ENCODE peak calls at places on chromosomes 1 and 21, in five cellular contexts. X is IMR-90, V is neuronal stem cell, Z is H1, R is mesenchymal stem cell. C is an unnamed sample.

GRCh38 chr1:81323862-81324261 is 476.9 kb upstream of the ADGRL2 start:
- DNase-seq in X (no peak), V (no peak), R (no peak), Z (no peak), C (no peak)

GRCh38 chr1:234999513-234999940 is 129.1 kb downstream of the TOMM20 start:
- DNase-seq in X (no peak), V (no peak), R (no peak), Z (no peak), C (no peak)

GRCh38 chr1:75492011-75492410 is 118.9 kb downstream of the SLC44A5 start:
- DNase-seq in Z (no peak), V (no peak), X (no peak), R (no peak), C (no peak)

GRCh38 chr21:42261832-42262200 is 42.9 kb downstream of the ABCG1 start:
- DNase-seq in X (no peak), Z (no peak), V (no peak), R (no peak), C (no peak)

GRCh38 chr1:40857737-40858136 is 4.4 kb downstream of the CITED4 start:
- DNase-seq in Z (no peak), R (no peak), X (no peak), V (no peak), C (no peak)

GRCh38 chr1:29671957-29672356 is 435.6 kb downstream of the PTPRU start:
- DNase-seq in V (no peak), X (no peak), R (no peak), Z (no peak), C (peak; percentile 12)

GRCh38 chr1:207838156-207839082 is 72.5 kb downstream of the CD34 start:
- DNase-seq in V (no peak), Z (no peak), X (no peak), R (no peak), C (no peak)

GRCh38 chr1:77718181-77718580 is 35.7 kb upstream of the ZZZ3 start:
- DNase-seq in V (no peak), R (no peak), X (no peak), Z (no peak), C (no peak)

GRCh38 chr21:46410516-46410915 is 48.2 kb upstream of the DIP2A start:
- DNase-seq in X (no peak), V (no peak), Z (no peak), R (no peak), C (no peak)

GRCh38 chr1:176811896-176812295 is 348.9 kb downstream of the PAPPA2 start:
- DNase-seq in R (no peak), Z (no peak), X (no peak), V (peak; percentile 15), C (no peak)
- H3K18ac ChIP-seq in R (no peak overlapping the region), Z (no peak overlapping the region), X (no peak overlapping the region), V (no peak overlapping the region), C (no peak overlapping the region)

DNA sequence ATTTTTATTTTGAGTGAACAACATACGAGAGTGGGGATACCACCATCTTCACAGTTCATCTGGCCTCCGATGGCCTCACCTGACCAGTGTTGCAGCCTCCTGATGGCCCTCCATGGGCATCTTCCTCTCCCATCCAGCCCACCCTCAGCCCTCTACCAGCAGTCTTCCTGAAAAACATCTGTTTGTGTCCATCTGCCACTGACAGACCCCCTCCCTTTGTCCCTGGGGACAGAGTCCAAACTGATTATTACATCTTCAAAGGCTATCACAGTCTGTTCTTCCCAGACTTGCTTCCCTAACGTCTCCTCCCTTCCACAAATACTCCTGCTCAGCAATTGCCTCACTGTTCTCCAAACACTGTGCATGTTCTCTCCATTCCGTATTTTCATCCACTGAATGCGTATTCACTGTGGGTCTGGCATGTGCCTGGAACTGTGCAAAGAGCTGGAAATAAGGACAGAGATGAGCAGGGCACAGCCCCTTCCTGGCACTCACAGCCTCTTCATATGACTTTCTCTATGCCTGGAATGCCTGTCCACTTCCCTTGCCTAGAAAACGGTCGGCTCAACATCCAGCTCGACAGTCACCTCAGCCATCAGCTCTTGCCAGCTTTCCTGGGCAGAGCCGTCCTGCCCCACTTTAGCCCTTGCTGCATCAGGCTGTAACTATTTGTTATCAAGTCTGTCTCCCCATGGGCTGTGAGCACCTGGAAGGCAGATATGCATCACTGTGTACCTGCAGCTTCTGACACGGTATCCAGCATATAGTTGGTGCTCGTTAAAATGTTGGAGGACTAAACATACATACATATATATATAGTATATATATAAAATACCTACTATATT is 8.3 kb upstream of the ATF3 start:
- DNase-seq in Z (no peak), V (no peak), R (no peak), X (no peak), C (no peak)
- H2BK15ac ChIP-seq in Z (no peak overlapping the region), V (no peak overlapping the region), R (no peak overlapping the region), X (no peak overlapping the region), C (no peak overlapping the region)

GRCh38 chr1:53660666-53661065 is 78.3 kb downstream of the GLIS1 start:
- DNase-seq in Z (no peak), R (no peak), V (no peak), X (no peak), C (no peak)

GRCh38 chr1:53663525-53664300 is 75.3 kb downstream of the GLIS1 start:
- DNase-seq in X (no peak), V (no peak), Z (no peak), R (no peak), C (no peak)

GRCh38 chr1:53662951-53663350 is 76.0 kb downstream of the GLIS1 start:
- DNase-seq in R (no peak), X (no peak), V (no peak), Z (no peak), C (no peak)

GRCh38 chr1:53659436-53659835 is 79.5 kb downstream of the GLIS1 start:
- DNase-seq in X (no peak), R (no peak), V (no peak), Z (no peak), C (no peak)

DNA sequence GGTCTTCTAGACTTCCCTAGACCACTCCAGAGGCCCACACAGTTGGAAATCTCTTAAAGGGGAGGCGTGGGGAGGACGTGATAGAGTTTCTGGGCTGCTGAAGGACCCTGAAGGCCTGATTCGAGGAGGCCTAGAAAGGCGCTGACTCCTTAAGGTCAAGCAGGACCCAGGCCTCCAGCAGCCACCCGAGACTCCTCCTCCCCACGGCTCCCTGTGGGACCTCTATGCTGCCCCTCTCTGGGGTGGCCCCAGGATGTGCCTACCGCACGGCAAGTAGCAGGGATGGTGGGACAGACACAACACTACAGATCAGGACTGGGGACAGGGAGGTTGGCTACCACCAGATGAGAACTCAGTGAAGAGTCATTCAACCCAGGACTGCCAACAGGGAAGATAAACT is 77.5 kb downstream of the GLIS1 start:
- DNase-seq in Z (no peak), R (no peak), X (no peak), V (no peak), C (no peak)
- H2AFZ ChIP-seq in Z (no peak overlapping the region), R (no peak overlapping the region), X (no peak overlapping the region), V (no peak overlapping the region), C (no peak overlapping the region)

GRCh38 chr1:3268281-3268680 is 186.2 kb upstream of the ARHGEF16 start:
- DNase-seq in Z (no peak), V (no peak), R (no peak), X (no peak), C (no peak)
- H3K18ac ChIP-seq in Z (no peak overlapping the region), V (no peak overlapping the region), R (no peak overlapping the region), X (no peak overlapping the region), C (no peak overlapping the region)

GRCh38 chr1:61142726-61143500 is 60.6 kb downstream of the NFIA start:
- DNase-seq in R (no peak), Z (no peak), X (no peak), V (no peak), C (no peak)

GRCh38 chr1:61140056-61140549 is 57.7 kb downstream of the NFIA start:
- DNase-seq in X (no peak), R (no peak), Z (no peak), V (no peak), C (no peak)

GRCh38 chr1:61140778-61141177 is 58.4 kb downstream of the NFIA start:
- DNase-seq in X (no peak), R (no peak), Z (no peak), V (no peak), C (no peak)

GRCh38 chr1:61139324-61140055 is 57.1 kb downstream of the NFIA start:
- DNase-seq in Z (no peak), V (no peak), X (peak; percentile 20), R (peak; percentile 61), C (no peak)

GRCh38 chr1:61141288-61142044 is 59.1 kb downstream of the NFIA start:
- DNase-seq in V (no peak), X (peak; percentile 35), R (peak; percentile 46), Z (no peak), C (no peak)
- H2BK15ac ChIP-seq in V (no peak overlapping the region), X (no peak overlapping the region), R (no peak overlapping the region), Z (no peak overlapping the region), C (no peak overlapping the region)

GRCh38 chr21:38733973-38734546 is 71.7 kb upstream of the ETS2 start:
- DNase-seq in Z (peak; percentile 100), R (peak; percentile 91), X (peak; percentile 80), V (peak; percentile 85), C (peak; percentile 84)
- H2AFZ ChIP-seq in Z (peak overlapping the region; percentile 88), R (no peak overlapping the region), X (peak overlapping the region; percentile 90), V (peak overlapping the region; percentile 86), C (no peak overlapping the region)

DNA sequence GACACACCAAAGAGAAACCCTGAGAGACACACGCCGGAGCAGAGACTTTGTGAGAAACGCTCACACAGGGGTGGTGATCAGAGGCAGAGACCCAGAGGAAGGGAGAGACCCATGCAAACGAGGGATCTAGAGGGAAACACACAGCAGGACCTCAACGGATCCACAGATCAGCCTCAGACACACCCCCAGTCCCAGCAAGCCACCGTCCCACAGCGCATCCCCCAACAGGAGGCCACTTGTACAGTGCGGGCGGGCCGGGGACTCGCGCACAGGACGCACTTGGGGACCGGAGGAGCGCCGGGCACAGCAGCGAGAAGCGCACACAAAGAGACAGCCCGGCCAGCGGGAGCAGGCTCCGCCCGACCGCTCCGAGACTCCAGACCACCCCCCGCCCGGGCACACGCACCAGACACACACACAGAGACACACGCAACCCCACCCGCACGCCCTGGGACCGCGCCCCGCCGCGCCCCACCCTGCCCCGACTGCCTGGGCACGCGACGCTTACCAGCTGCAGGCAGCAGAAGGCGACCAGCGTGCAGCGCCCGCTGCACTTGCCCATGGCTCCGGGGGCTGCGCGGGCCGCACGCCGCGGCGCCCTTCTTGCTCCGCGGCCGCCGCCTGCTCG is 587 bp downstream of the NKAIN1 start:
- DNase-seq in V (peak; percentile 47), R (peak; percentile 35), X (no peak), Z (peak; percentile 74), C (peak; percentile 74)
- H3K18ac ChIP-seq in V (peak overlapping the region; percentile 92), R (no peak overlapping the region), X (no peak overlapping the region), Z (peak overlapping the region; percentile 87), C (peak overlapping the region; percentile 77)

GRCh38 chr1:86914635-86914997 is at the start of gene HS2ST1:
- DNase-seq in V (no peak), Z (no peak), X (no peak), R (no peak), C (no peak)
- H2BK15ac ChIP-seq in V (no peak within 1 kb of the TSS), Z (peak within 1 kb of the TSS; percentile 100), X (peak within 1 kb of the TSS; percentile 97), R (peak within 1 kb of the TSS; percentile 99), C (peak within 1 kb of the TSS; percentile 100)

DNA sequence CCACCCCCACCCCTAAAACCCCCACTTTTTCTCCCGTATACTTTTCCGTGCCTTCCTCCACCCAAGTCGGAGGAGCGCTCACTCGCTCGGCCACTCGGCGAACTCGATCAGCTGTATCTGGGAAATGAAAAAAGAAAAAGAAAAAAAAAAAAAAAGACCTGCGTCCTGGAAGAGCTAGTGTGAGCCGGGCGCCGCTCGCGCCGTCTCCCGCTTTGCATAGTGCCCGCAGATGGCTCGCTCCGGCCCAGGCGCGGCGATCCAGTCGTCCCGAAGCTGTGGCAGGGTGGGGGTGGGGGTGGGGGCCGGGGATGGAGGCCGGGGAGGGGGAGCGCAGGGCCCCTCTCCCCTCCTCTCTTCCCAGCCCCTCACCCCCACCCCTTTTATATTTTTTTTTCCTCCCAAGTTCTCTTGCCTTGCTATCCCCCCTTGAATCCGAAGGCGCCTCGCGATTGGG is 324 bp upstream of the PROX1 start:
- DNase-seq in X (no peak), V (no peak), Z (no peak), R (no peak), C (no peak)
- H2AFZ ChIP-seq in X (peak overlapping the region; percentile 90), V (peak overlapping the region; percentile 92), Z (no peak overlapping the region), R (no peak overlapping the region), C (no peak overlapping the region)